ENCODE peak calls at places on chromosomes 13 and 19, in four cellular contexts. V is T-cell, D is BE2C, B is T-helper 2 cell. F is an unnamed sample.

GRCh38 chr13:77874406-77874805 is 44.2 kb downstream of the EDNRB start:
- DNase-seq in D (no peak), B (no peak), V (no peak), F (no peak)

GRCh38 chr19:10295305-10295846 is 5.6 kb downstream of the ICAM5 start:
- DNase-seq in B (peak), V (peak), D (no peak), F (peak)

GRCh38 chr13:50543767-50544166 is 299.7 kb downstream of the DLEU7 start:
- DNase-seq in D (no peak), B (no peak), V (no peak), F (no peak)

GRCh38 chr19:1873524-1874473 is 10.4 kb upstream of the KLF16 start:
- DNase-seq in B (no peak), D (peak), V (no peak), F (no peak)

GRCh38 chr13:27450921-27451461 is 627 bp upstream of the MTIF3 start:
- DNase-seq in B (no peak), V (peak), D (peak), F (no peak)

GRCh38 chr13:50948576-50948975 is 39.0 kb downstream of the RNASEH2B start:
- DNase-seq in V (no peak), D (no peak), B (no peak), F (no peak)

GRCh38 chr13:27975579-27976361 is 6.7 kb upstream of the CDX2 start:
- DNase-seq in B (no peak), V (no peak), D (no peak), F (no peak)

GRCh38 chr19:27793128-27793643 is 1419.8 kb downstream of the UQCRFS1 start:
- DNase-seq in D (peak), V (peak), B (peak), F (no peak)

GRCh38 chr19:45195764-45196163 is 17.2 kb downstream of the BLOC1S3 start:
- DNase-seq in B (no peak), D (no peak), V (no peak), F (no peak)

GRCh38 chr19:18742324-18742723 is 48.8 kb downstream of the COMP start:
- DNase-seq in B (no peak), V (no peak), D (no peak), F (no peak)

GRCh38 chr13:98405107-98405571 is 171.8 kb downstream of the STK24 start:
- DNase-seq in V (no peak), B (no peak), D (peak), F (no peak)

GRCh38 chr19:10636304-10636972 is 11.1 kb downstream of the SLC44A2 start:
- DNase-seq in B (no peak), V (no peak), D (no peak), F (no peak)

GRCh38 chr13:71902676-71903075 is 35.7 kb upstream of the DACH1 start:
- DNase-seq in V (no peak), B (no peak), D (no peak), F (no peak)

GRCh38 chr19:40530091-40530901 is 46.4 kb upstream of the SHKBP1 start:
- DNase-seq in D (peak), B (no peak), V (no peak), F (no peak)

GRCh38 chr13:71358218-71358617 is 508.8 kb downstream of the DACH1 start:
- DNase-seq in V (no peak), B (no peak), D (no peak), F (no peak)

F was measured in naive B cell.